ENCODE peak calls at places on chromosome 15, in six cellular contexts. E, X, O, P, R and D are unnamed samples.
A peak's percentile ranks its signal among the peaks of the same experiment; 100 is the strongest.

GRCh38 chr15:58247803-58248503 is 109.8 kb downstream of the AQP9 start:
- DNase-seq in X (no peak), R (no peak), P (no peak), E (no peak), O (peak; percentile 30), D (no peak)

GRCh38 chr15:82832601-82833209 is 23.3 kb downstream of the WHAMM start:
- DNase-seq in E (peak; percentile 87), O (peak; percentile 77), R (peak; percentile 93), P (no peak), X (no peak), D (no peak)

GRCh38 chr15:70090436-70091291 is 7.1 kb downstream of the TLE3 start:
- DNase-seq in P (no peak), E (no peak), X (no peak), R (no peak), O (no peak), D (no peak)

GRCh38 chr15:88627463-88627862 is 6.3 kb downstream of the AEN start:
- DNase-seq in R (no peak), P (no peak), X (no peak), E (no peak), O (no peak), D (no peak)

GRCh38 chr15:85730001-85730820 is 64.5 kb downstream of the KLHL25 start:
- DNase-seq in E (peak; percentile 24), R (peak; percentile 53), P (peak; percentile 53), X (no peak), O (peak; percentile 81), D (no peak)

GRCh38 chr15:96412045-96412918 is 81.8 kb downstream of the NR2F2 start:
- DNase-seq in R (no peak), X (no peak), E (no peak), P (no peak), O (no peak), D (no peak)

GRCh38 chr15:80411788-80412288 is 7.7 kb downstream of the ARNT2 start:
- DNase-seq in E (no peak), P (no peak), R (no peak), O (no peak), X (no peak), D (no peak)

GRCh38 chr15:101020945-101021344 is 101.8 kb downstream of the LRRK1 start:
- DNase-seq in P (no peak), O (no peak), X (no peak), R (no peak), E (no peak), D (no peak)

GRCh38 chr15:28933710-28934445 is 48.1 kb downstream of the APBA2 start:
- DNase-seq in X (no peak), O (peak; percentile 70), P (no peak), E (no peak), R (no peak), D (no peak)

GRCh38 chr15:66514586-66514985 is 9.5 kb downstream of the ZWILCH start:
- DNase-seq in P (no peak), O (no peak), X (no peak), E (no peak), R (no peak), D (no peak)

GRCh38 chr15:70788114-70789049 is 25.0 kb upstream of the UACA start:
- DNase-seq in X (no peak), R (peak; percentile 89), E (no peak), P (no peak), O (peak; percentile 57), D (no peak)

GRCh38 chr15:26631894-26632293 is 141.0 kb downstream of the GABRB3 start:
- DNase-seq in R (no peak), E (no peak), X (no peak), P (no peak), O (no peak), D (no peak)

GRCh38 chr15:27850050-27850449 is 249.1 kb downstream of the OCA2 start:
- DNase-seq in X (no peak), P (no peak), O (no peak), R (no peak), E (no peak), D (no peak)

GRCh38 chr15:57610130-57610529 is 18.4 kb downstream of the MYZAP start:
- DNase-seq in P (no peak), E (no peak), R (peak; percentile 43), X (no peak), O (peak; percentile 31), D (no peak)

GRCh38 chr15:42918047-42918446 is 2.5 kb downstream of the TTBK2 start:
- DNase-seq in O (no peak), X (no peak), E (no peak), P (no peak), R (peak; percentile 12), D (no peak)

GRCh38 chr15:25515633-25516032 is 76.8 kb upstream of the UBE3A start:
- DNase-seq in E (no peak), R (no peak), X (no peak), O (no peak), P (no peak), D (no peak)

GRCh38 chr15:30906366-30906765 is 2.7 kb downstream of the FAN1 start:
- DNase-seq in E (no peak), R (no peak), O (no peak), P (no peak), X (no peak), D (no peak)

GRCh38 chr15:86001200-86001599 is 78.5 kb upstream of the AGBL1 start:
- DNase-seq in O (no peak), R (no peak), E (no peak), X (no peak), P (no peak), D (no peak)